ENCODE peak calls at places on chromosomes 3 and 15, in seven cellular contexts. One of them, this sample, is unnamed.

GRCh38 chr15:90086868-90087268 is 15.4 kb downstream of the IDH2 start:
- DNase-seq in fibroblast of lung: no peak
- DNase-seq in left ventricle myocardium inferior: no peak
- DNase-seq in CD4-positive, alpha-beta memory T cell: peak; percentile 45
- DNase-seq in HAP-1: peak; percentile 29
- DNase-seq in aorta: peak; percentile 68
- DNase-seq in esophagus muscularis mucosa: no peak
- DNase-seq in this sample: no peak

GRCh38 chr3:54434761-54435160 is 312.4 kb downstream of the CACNA2D3 start:
- DNase-seq in fibroblast of lung: no peak
- DNase-seq in left ventricle myocardium inferior: no peak
- DNase-seq in CD4-positive, alpha-beta memory T cell: no peak
- DNase-seq in HAP-1: no peak
- DNase-seq in aorta: no peak
- DNase-seq in esophagus muscularis mucosa: no peak
- DNase-seq in this sample: no peak

GRCh38 chr3:61956236-61956635 is 394.9 kb downstream of the PTPRG start:
- DNase-seq in fibroblast of lung: peak; percentile 75
- DNase-seq in left ventricle myocardium inferior: no peak
- DNase-seq in CD4-positive, alpha-beta memory T cell: no peak
- DNase-seq in HAP-1: no peak
- DNase-seq in aorta: no peak
- DNase-seq in esophagus muscularis mucosa: no peak
- DNase-seq in this sample: no peak

GRCh38 chr3:108588616-108589015 is 622 bp downstream of the CIP2A start:
- DNase-seq in fibroblast of lung: no peak
- DNase-seq in left ventricle myocardium inferior: no peak
- DNase-seq in CD4-positive, alpha-beta memory T cell: no peak
- DNase-seq in HAP-1: no peak
- DNase-seq in aorta: no peak
- DNase-seq in esophagus muscularis mucosa: no peak
- DNase-seq in this sample: peak; percentile 8

GRCh38 chr3:122618614-122619013 is 41.2 kb downstream of the PARP15 start:
- DNase-seq in fibroblast of lung: no peak
- DNase-seq in left ventricle myocardium inferior: no peak
- DNase-seq in CD4-positive, alpha-beta memory T cell: no peak
- DNase-seq in HAP-1: no peak
- DNase-seq in aorta: no peak
- DNase-seq in esophagus muscularis mucosa: no peak
- DNase-seq in this sample: no peak

GRCh38 chr3:132136334-132136716 is 101.5 kb upstream of the CPNE4 start:
- DNase-seq in fibroblast of lung: no peak
- DNase-seq in left ventricle myocardium inferior: no peak
- DNase-seq in CD4-positive, alpha-beta memory T cell: no peak
- DNase-seq in HAP-1: no peak
- DNase-seq in aorta: no peak
- DNase-seq in esophagus muscularis mucosa: no peak
- DNase-seq in this sample: no peak

GRCh38 chr3:188097786-188098185 is 56.2 kb upstream of the LPP start:
- DNase-seq in fibroblast of lung: no peak
- DNase-seq in left ventricle myocardium inferior: no peak
- DNase-seq in CD4-positive, alpha-beta memory T cell: no peak
- DNase-seq in HAP-1: no peak
- DNase-seq in aorta: no peak
- DNase-seq in esophagus muscularis mucosa: no peak
- DNase-seq in this sample: no peak

GRCh38 chr3:114770874-114771273 is 376.2 kb downstream of the ZBTB20 start:
- DNase-seq in fibroblast of lung: peak; percentile 17
- DNase-seq in left ventricle myocardium inferior: no peak
- DNase-seq in CD4-positive, alpha-beta memory T cell: no peak
- DNase-seq in HAP-1: no peak
- DNase-seq in aorta: no peak
- DNase-seq in esophagus muscularis mucosa: no peak
- DNase-seq in this sample: no peak

GRCh38 chr3:27319847-27320526 is 49.2 kb downstream of the NEK10 start:
- DNase-seq in fibroblast of lung: no peak
- DNase-seq in left ventricle myocardium inferior: no peak
- DNase-seq in CD4-positive, alpha-beta memory T cell: no peak
- DNase-seq in HAP-1: no peak
- DNase-seq in aorta: no peak
- DNase-seq in esophagus muscularis mucosa: no peak
- DNase-seq in this sample: no peak

GRCh38 chr3:198071602-198072285 is 111.7 kb downstream of the LMLN start:
- DNase-seq in fibroblast of lung: peak; percentile 99
- DNase-seq in left ventricle myocardium inferior: no peak
- DNase-seq in CD4-positive, alpha-beta memory T cell: no peak
- DNase-seq in HAP-1: no peak
- DNase-seq in aorta: no peak
- DNase-seq in esophagus muscularis mucosa: no peak
- DNase-seq in this sample: peak; percentile 93

GRCh38 chr3:157122116-157122515 is 37.8 kb downstream of the CCNL1 start:
- DNase-seq in fibroblast of lung: peak; percentile 99
- DNase-seq in left ventricle myocardium inferior: no peak
- DNase-seq in CD4-positive, alpha-beta memory T cell: no peak
- DNase-seq in HAP-1: no peak
- DNase-seq in aorta: no peak
- DNase-seq in esophagus muscularis mucosa: no peak
- DNase-seq in this sample: no peak

GRCh38 chr15:37819191-37819590 is 115.2 kb upstream of the TMCO5A start:
- DNase-seq in fibroblast of lung: peak; percentile 66
- DNase-seq in left ventricle myocardium inferior: no peak
- DNase-seq in CD4-positive, alpha-beta memory T cell: no peak
- DNase-seq in HAP-1: no peak
- DNase-seq in aorta: no peak
- DNase-seq in esophagus muscularis mucosa: no peak
- DNase-seq in this sample: no peak

GRCh38 chr3:127323581-127323980 is 35.7 kb upstream of the PRR20G start:
- DNase-seq in fibroblast of lung: no peak
- DNase-seq in left ventricle myocardium inferior: no peak
- DNase-seq in CD4-positive, alpha-beta memory T cell: no peak
- DNase-seq in HAP-1: no peak
- DNase-seq in aorta: no peak
- DNase-seq in esophagus muscularis mucosa: peak; percentile 83
- DNase-seq in this sample: no peak

GRCh38 chr15:80875568-80875967 is 96.4 kb downstream of the CEMIP start:
- DNase-seq in fibroblast of lung: peak; percentile 49
- DNase-seq in left ventricle myocardium inferior: peak; percentile 43
- DNase-seq in CD4-positive, alpha-beta memory T cell: no peak
- DNase-seq in HAP-1: no peak
- DNase-seq in aorta: peak; percentile 64
- DNase-seq in esophagus muscularis mucosa: no peak
- DNase-seq in this sample: no peak

GRCh38 chr3:52388348-52388821 is 56.5 kb downstream of the SEMA3G start:
- DNase-seq in fibroblast of lung: no peak
- DNase-seq in left ventricle myocardium inferior: no peak
- DNase-seq in CD4-positive, alpha-beta memory T cell: no peak
- DNase-seq in HAP-1: no peak
- DNase-seq in aorta: no peak
- DNase-seq in esophagus muscularis mucosa: no peak
- DNase-seq in this sample: no peak

GRCh38 chr3:157499342-157499963 is 3.8 kb downstream of the VEPH1 start:
- DNase-seq in fibroblast of lung: peak; percentile 49
- DNase-seq in left ventricle myocardium inferior: no peak
- DNase-seq in CD4-positive, alpha-beta memory T cell: no peak
- DNase-seq in HAP-1: peak; percentile 14
- DNase-seq in aorta: no peak
- DNase-seq in esophagus muscularis mucosa: peak; percentile 78
- DNase-seq in this sample: no peak

GRCh38 chr3:186882881-186883685 is 40.6 kb downstream of the ADIPOQ start:
- DNase-seq in fibroblast of lung: peak; percentile 86
- DNase-seq in left ventricle myocardium inferior: no peak
- DNase-seq in CD4-positive, alpha-beta memory T cell: no peak
- DNase-seq in HAP-1: no peak
- DNase-seq in aorta: no peak
- DNase-seq in esophagus muscularis mucosa: peak; percentile 60
- DNase-seq in this sample: peak; percentile 67

GRCh38 chr3:38984110-38984509 is 67.6 kb downstream of the SCN11A start:
- DNase-seq in fibroblast of lung: no peak
- DNase-seq in left ventricle myocardium inferior: no peak
- DNase-seq in CD4-positive, alpha-beta memory T cell: no peak
- DNase-seq in HAP-1: no peak
- DNase-seq in aorta: no peak
- DNase-seq in esophagus muscularis mucosa: peak; percentile 12
- DNase-seq in this sample: no peak

GRCh38 chr3:107797586-107797985 is 274.8 kb downstream of the BBX start:
- DNase-seq in fibroblast of lung: peak; percentile 46
- DNase-seq in left ventricle myocardium inferior: no peak
- DNase-seq in CD4-positive, alpha-beta memory T cell: no peak
- DNase-seq in HAP-1: no peak
- DNase-seq in aorta: no peak
- DNase-seq in esophagus muscularis mucosa: no peak
- DNase-seq in this sample: no peak

GRCh38 chr15:42404461-42405235 is 45.3 kb downstream of the CAPN3 start:
- DNase-seq in fibroblast of lung: no peak
- DNase-seq in left ventricle myocardium inferior: no peak
- DNase-seq in CD4-positive, alpha-beta memory T cell: no peak
- DNase-seq in HAP-1: no peak
- DNase-seq in aorta: no peak
- DNase-seq in esophagus muscularis mucosa: no peak
- DNase-seq in this sample: no peak

GRCh38 chr15:59322056-59322755 is 50.5 kb downstream of the MYO1E start:
- DNase-seq in fibroblast of lung: no peak
- DNase-seq in left ventricle myocardium inferior: no peak
- DNase-seq in CD4-positive, alpha-beta memory T cell: no peak
- DNase-seq in HAP-1: no peak
- DNase-seq in aorta: no peak
- DNase-seq in esophagus muscularis mucosa: no peak
- DNase-seq in this sample: no peak

GRCh38 chr15:44261007-44261706 is 27.4 kb upstream of the GOLM2 start:
- DNase-seq in fibroblast of lung: no peak
- DNase-seq in left ventricle myocardium inferior: no peak
- DNase-seq in CD4-positive, alpha-beta memory T cell: no peak
- DNase-seq in HAP-1: no peak
- DNase-seq in aorta: no peak
- DNase-seq in esophagus muscularis mucosa: no peak
- DNase-seq in this sample: no peak

GRCh38 chr15:75704618-75705017 is 8.0 kb downstream of the CSPG4 start:
- DNase-seq in fibroblast of lung: no peak
- DNase-seq in left ventricle myocardium inferior: no peak
- DNase-seq in CD4-positive, alpha-beta memory T cell: no peak
- DNase-seq in HAP-1: no peak
- DNase-seq in aorta: no peak
- DNase-seq in esophagus muscularis mucosa: no peak
- DNase-seq in this sample: no peak

GRCh38 chr15:75706682-75706954 is 6.0 kb downstream of the CSPG4 start:
- DNase-seq in fibroblast of lung: no peak
- DNase-seq in left ventricle myocardium inferior: no peak
- DNase-seq in CD4-positive, alpha-beta memory T cell: no peak
- DNase-seq in HAP-1: no peak
- DNase-seq in aorta: no peak
- DNase-seq in esophagus muscularis mucosa: no peak
- DNase-seq in this sample: no peak

GRCh38 chr15:75704263-75704615 is 8.4 kb downstream of the CSPG4 start:
- DNase-seq in fibroblast of lung: no peak
- DNase-seq in left ventricle myocardium inferior: no peak
- DNase-seq in CD4-positive, alpha-beta memory T cell: no peak
- DNase-seq in HAP-1: no peak
- DNase-seq in aorta: no peak
- DNase-seq in esophagus muscularis mucosa: no peak
- DNase-seq in this sample: no peak

GRCh38 chr15:75702431-75702830 is 10.2 kb downstream of the CSPG4 start:
- DNase-seq in fibroblast of lung: no peak
- DNase-seq in left ventricle myocardium inferior: no peak
- DNase-seq in CD4-positive, alpha-beta memory T cell: no peak
- DNase-seq in HAP-1: no peak
- DNase-seq in aorta: no peak
- DNase-seq in esophagus muscularis mucosa: no peak
- DNase-seq in this sample: no peak

GRCh38 chr15:75705854-75706681 is 6.6 kb downstream of the CSPG4 start:
- DNase-seq in fibroblast of lung: no peak
- DNase-seq in left ventricle myocardium inferior: no peak
- DNase-seq in CD4-positive, alpha-beta memory T cell: no peak
- DNase-seq in HAP-1: no peak
- DNase-seq in aorta: no peak
- DNase-seq in esophagus muscularis mucosa: no peak
- DNase-seq in this sample: no peak
- H3K4me1 ChIP-seq in fibroblast of lung: peaks cover 39% of the 10 kb centered on the region
- H3K4me1 ChIP-seq in left ventricle myocardium inferior: peaks cover 66% of the 10 kb centered on the region
- H3K4me1 ChIP-seq in CD4-positive, alpha-beta memory T cell: no peaks in the 10 kb centered on the region
- H3K4me1 ChIP-seq in HAP-1: no peaks in the 10 kb centered on the region
- H3K4me1 ChIP-seq in aorta: peaks cover 6% of the 10 kb centered on the region
- H3K4me1 ChIP-seq in esophagus muscularis mucosa: peaks cover 80% of the 10 kb centered on the region
- H3K4me1 ChIP-seq in this sample: no peaks in the 10 kb centered on the region

GRCh38 chr15:83063555-83063954 is 3.5 kb downstream of the BTBD1 start:
- DNase-seq in fibroblast of lung: no peak
- DNase-seq in left ventricle myocardium inferior: no peak
- DNase-seq in CD4-positive, alpha-beta memory T cell: no peak
- DNase-seq in HAP-1: no peak
- DNase-seq in aorta: no peak
- DNase-seq in esophagus muscularis mucosa: no peak
- DNase-seq in this sample: no peak
- H3K4me1 ChIP-seq in fibroblast of lung: peaks cover 3% of the 10 kb centered on the region
- H3K4me1 ChIP-seq in left ventricle myocardium inferior: peaks cover 90% of the 10 kb centered on the region
- H3K4me1 ChIP-seq in CD4-positive, alpha-beta memory T cell: peaks cover 62% of the 10 kb centered on the region
- H3K4me1 ChIP-seq in HAP-1: peaks cover 53% of the 10 kb centered on the region
- H3K4me1 ChIP-seq in aorta: peaks cover 5% of the 10 kb centered on the region
- H3K4me1 ChIP-seq in esophagus muscularis mucosa: peaks cover 70% of the 10 kb centered on the region
- H3K4me1 ChIP-seq in this sample: peaks cover 49% of the 10 kb centered on the region

GRCh38 chr3:142027295-142027694 is 122.0 kb downstream of the TFDP2 start:
- DNase-seq in fibroblast of lung: peak; percentile 18
- DNase-seq in left ventricle myocardium inferior: no peak
- DNase-seq in CD4-positive, alpha-beta memory T cell: no peak
- DNase-seq in HAP-1: peak; percentile 54
- DNase-seq in aorta: no peak
- DNase-seq in esophagus muscularis mucosa: no peak
- DNase-seq in this sample: no peak
- H3K4me1 ChIP-seq in fibroblast of lung: no peaks in the 10 kb centered on the region
- H3K4me1 ChIP-seq in left ventricle myocardium inferior: peaks cover 44% of the 10 kb centered on the region
- H3K4me1 ChIP-seq in CD4-positive, alpha-beta memory T cell: peaks cover 6% of the 10 kb centered on the region
- H3K4me1 ChIP-seq in HAP-1: peaks cover 8% of the 10 kb centered on the region
- H3K4me1 ChIP-seq in aorta: peaks cover 2% of the 10 kb centered on the region
- H3K4me1 ChIP-seq in esophagus muscularis mucosa: peaks cover 38% of the 10 kb centered on the region
- H3K4me1 ChIP-seq in this sample: peaks cover 26% of the 10 kb centered on the region

GRCh38 chr3:171824076-171824475 is 13.8 kb upstream of the PLD1 start:
- DNase-seq in fibroblast of lung: no peak
- DNase-seq in left ventricle myocardium inferior: no peak
- DNase-seq in CD4-positive, alpha-beta memory T cell: no peak
- DNase-seq in HAP-1: no peak
- DNase-seq in aorta: peak; percentile 60
- DNase-seq in esophagus muscularis mucosa: no peak
- DNase-seq in this sample: no peak

GRCh38 chr3:171827385-171827784 is 15.8 kb upstream of the TMEM212 start:
- DNase-seq in fibroblast of lung: no peak
- DNase-seq in left ventricle myocardium inferior: no peak
- DNase-seq in CD4-positive, alpha-beta memory T cell: no peak
- DNase-seq in HAP-1: no peak
- DNase-seq in aorta: no peak
- DNase-seq in esophagus muscularis mucosa: no peak
- DNase-seq in this sample: no peak

GRCh38 chr3:171822707-171823106 is 12.4 kb upstream of the PLD1 start:
- DNase-seq in fibroblast of lung: no peak
- DNase-seq in left ventricle myocardium inferior: no peak
- DNase-seq in CD4-positive, alpha-beta memory T cell: no peak
- DNase-seq in HAP-1: no peak
- DNase-seq in aorta: no peak
- DNase-seq in esophagus muscularis mucosa: no peak
- DNase-seq in this sample: no peak

GRCh38 chr3:171824824-171825221 is 14.5 kb upstream of the PLD1 start:
- DNase-seq in fibroblast of lung: peak; percentile 74
- DNase-seq in left ventricle myocardium inferior: no peak
- DNase-seq in CD4-positive, alpha-beta memory T cell: no peak
- DNase-seq in HAP-1: no peak
- DNase-seq in aorta: no peak
- DNase-seq in esophagus muscularis mucosa: no peak
- DNase-seq in this sample: no peak

GRCh38 chr3:171825222-171825828 is 15.0 kb upstream of the PLD1 start:
- DNase-seq in fibroblast of lung: peak; percentile 84
- DNase-seq in left ventricle myocardium inferior: no peak
- DNase-seq in CD4-positive, alpha-beta memory T cell: no peak
- DNase-seq in HAP-1: peak; percentile 71
- DNase-seq in aorta: no peak
- DNase-seq in esophagus muscularis mucosa: no peak
- DNase-seq in this sample: no peak
- H3K4me1 ChIP-seq in fibroblast of lung: peaks cover 16% of the 10 kb centered on the region
- H3K4me1 ChIP-seq in left ventricle myocardium inferior: peaks cover 34% of the 10 kb centered on the region
- H3K4me1 ChIP-seq in CD4-positive, alpha-beta memory T cell: peaks cover 4% of the 10 kb centered on the region
- H3K4me1 ChIP-seq in HAP-1: peaks cover 11% of the 10 kb centered on the region
- H3K4me1 ChIP-seq in aorta: no peaks in the 10 kb centered on the region
- H3K4me1 ChIP-seq in esophagus muscularis mucosa: peaks cover 16% of the 10 kb centered on the region
- H3K4me1 ChIP-seq in this sample: peaks cover 21% of the 10 kb centered on the region